ENCODE peak calls at places on chromosomes 6 and 20, in four cellular contexts. One of them, this sample, is unnamed.

GRCh38 chr6:32226434-32226833 is 2.6 kb upstream of the NOTCH4 start:
- DNase-seq in WERI-Rb-1: no peak
- DNase-seq in IMR-90: no peak
- DNase-seq in neural crest cell: no peak
- DNase-seq in this sample: no peak

GRCh38 chr6:102907181-102907580 is 1513.7 kb downstream of the GRIK2 start:
- DNase-seq in neural crest cell: no peak
- DNase-seq in WERI-Rb-1: no peak
- DNase-seq in IMR-90: no peak
- DNase-seq in this sample: no peak

GRCh38 chr6:30819287-30819917 is 64.9 kb upstream of the DDR1 start:
- DNase-seq in WERI-Rb-1: no peak
- DNase-seq in IMR-90: peak
- DNase-seq in neural crest cell: no peak
- DNase-seq in this sample: no peak

GRCh38 chr20:53889411-53890148 is 180.8 kb downstream of the BCAS1 start:
- DNase-seq in neural crest cell: no peak
- DNase-seq in WERI-Rb-1: no peak
- DNase-seq in IMR-90: no peak
- DNase-seq in this sample: no peak

GRCh38 chr6:137423444-137424168 is 70.6 kb downstream of the OLIG3 start:
- DNase-seq in neural crest cell: no peak
- DNase-seq in IMR-90: no peak
- DNase-seq in WERI-Rb-1: peak
- DNase-seq in this sample: no peak

GRCh38 chr20:32909896-32910571 is 51.3 kb downstream of the EFCAB8 start:
- DNase-seq in neural crest cell: no peak
- DNase-seq in IMR-90: no peak
- DNase-seq in WERI-Rb-1: no peak
- DNase-seq in this sample: no peak

GRCh38 chr6:139406577-139407343 is 32.3 kb upstream of the CITED2 start:
- DNase-seq in neural crest cell: no peak
- DNase-seq in WERI-Rb-1: no peak
- DNase-seq in IMR-90: no peak
- DNase-seq in this sample: no peak

GRCh38 chr6:138107078-138107751 is at the start of gene PERP:
- DNase-seq in neural crest cell: peak
- DNase-seq in IMR-90: peak
- DNase-seq in WERI-Rb-1: peak
- DNase-seq in this sample: peak

GRCh38 chr20:46905364-46906125 is 10.9 kb downstream of the EYA2 start:
- DNase-seq in WERI-Rb-1: no peak
- DNase-seq in neural crest cell: no peak
- DNase-seq in IMR-90: no peak
- DNase-seq in this sample: no peak

GRCh38 chr6:148502083-148502772 is 159.6 kb downstream of the SASH1 start:
- DNase-seq in WERI-Rb-1: no peak
- DNase-seq in neural crest cell: no peak
- DNase-seq in IMR-90: peak
- DNase-seq in this sample: no peak

GRCh38 chr20:48317578-48317977 is 510.2 kb downstream of the PREX1 start:
- DNase-seq in WERI-Rb-1: no peak
- DNase-seq in neural crest cell: no peak
- DNase-seq in IMR-90: no peak
- DNase-seq in this sample: no peak

This sample was measured in SK-N-DZ.